ENCODE peak calls at places on chromosomes 7 and 10, in nine cellular contexts. U, R, H, W, G, I, B, P and N are unnamed samples.

GRCh38 chr10:74882427-74882826 is 56.0 kb downstream of the KAT6B start:
- DNase-seq in G (no peak), H (no peak), I (no peak), R (no peak), U (no peak), B (no peak), W (no peak), P (no peak), N (no peak)

GRCh38 chr10:34164029-34164428 is 651.1 kb downstream of the PARD3 start:
- DNase-seq in B (no peak), I (no peak), U (no peak), H (no peak), R (no peak), W (no peak), G (no peak), P (no peak), N (no peak)

GRCh38 chr10:17808971-17809841 is at the start of gene MRC1:
- DNase-seq in G (no peak), R (no peak), P (no peak), I (no peak), B (no peak), H (no peak), U (no peak), W (no peak), N (peak)

GRCh38 chr7:5183899-5184298 is 6.1 kb upstream of the WIPI2 start:
- DNase-seq in G (no peak), I (no peak), B (no peak), H (no peak), R (no peak), W (no peak), U (no peak), P (no peak), N (no peak)

GRCh38 chr10:85673270-85673669 is 693.3 kb downstream of the GRID1 start:
- DNase-seq in R (no peak), B (no peak), G (no peak), I (no peak), H (no peak), P (no peak), W (no peak), U (no peak), N (no peak)

GRCh38 chr7:36790280-36790679 is 66.0 kb upstream of the AOAH start:
- DNase-seq in R (no peak), G (no peak), P (no peak), I (no peak), B (no peak), H (no peak), U (peak), W (no peak), N (no peak)

GRCh38 chr10:12418000-12418399 is 68.7 kb downstream of the CAMK1D start:
- DNase-seq in B (no peak), W (no peak), U (no peak), I (no peak), G (no peak), H (no peak), P (no peak), R (no peak), N (no peak)

GRCh38 chr7:2037805-2038635 is 194.7 kb downstream of the MAD1L1 start:
- DNase-seq in B (no peak), G (no peak), I (no peak), P (no peak), W (no peak), U (no peak), H (no peak), R (no peak), N (no peak)

GRCh38 chr10:8054498-8055407 is at the start of gene GATA3:
- DNase-seq in R (peak), I (peak), P (no peak), B (peak), H (no peak), G (no peak), U (peak), W (no peak), N (no peak)

GRCh38 chr7:149866139-149866785 is 7.5 kb upstream of the ATP6V0E2 start:
- DNase-seq in I (no peak), B (no peak), W (no peak), P (no peak), U (no peak), G (no peak), H (no peak), R (no peak), N (no peak)

GRCh38 chr7:23530355-23530754 is 1.4 kb downstream of the TRA2A start:
- DNase-seq in P (no peak), H (peak), I (no peak), U (peak), B (no peak), G (no peak), R (peak), W (no peak), N (no peak)

GRCh38 chr7:101542527-101543241 is 86.4 kb downstream of the MYL10 start:
- DNase-seq in B (peak), W (no peak), U (peak), H (peak), I (peak), P (no peak), R (no peak), G (no peak), N (peak)